ENCODE peak calls at places on chromosomes 5 and 9, in ten cellular contexts. R is heart right ventricle, W is mesendoderm, F is ovary, V is testis, O is HCT116, D is stomach, B is neuronal stem cell, I is A549, X is aorta. P is an unnamed sample. For H3K4me1, the result is how much of the 10 kb centered on the place peaks cover.

GRCh38 chr9:37382161-37382981 is 40.1 kb upstream of the GRHPR start:
- DNase-seq in R (no peak), W (no peak), F (no peak), V (no peak), O (no peak), D (no peak), B (no peak), I (no peak), X (no peak), P (no peak)

GRCh38 chr9:96241391-96241809 is 60.6 kb downstream of the HSD17B3 start:
- DNase-seq in R (no peak), W (no peak), F (no peak), V (no peak), O (peak), D (no peak), B (no peak), I (no peak), X (no peak), P (no peak)

GRCh38 chr5:81753429-81753828 is 2.5 kb upstream of the SSBP2 start:
- DNase-seq in R (no peak), W (no peak), F (no peak), V (no peak), O (no peak), D (no peak), B (no peak), I (no peak), X (no peak), P (no peak)

GRCh38 chr5:149757956-149758355 is 27.8 kb downstream of the PPARGC1B start:
- DNase-seq in R (no peak), W (no peak), F (no peak), V (no peak), O (no peak), D (no peak), B (no peak), I (no peak), X (peak), P (no peak)

GRCh38 chr9:90815183-90815943 is 13.7 kb downstream of the SYK start:
- DNase-seq in R (no peak), W (peak), F (no peak), V (peak), O (no peak), D (peak), B (no peak), I (no peak), X (no peak), P (no peak)

GRCh38 chr5:148734518-148734917 is 80.2 kb upstream of the HTR4 start:
- DNase-seq in R (no peak), W (no peak), F (no peak), V (no peak), O (no peak), D (no peak), B (no peak), I (no peak), X (no peak), P (no peak)

GRCh38 chr5:83099445-83099844 is 22.1 kb downstream of the XRCC4 start:
- DNase-seq in R (no peak), W (no peak), F (no peak), V (peak), O (no peak), D (no peak), B (peak), I (no peak), X (no peak), P (no peak)

GRCh38 chr9:133122935-133123611 is 2.0 kb upstream of the RALGDS start:
- DNase-seq in R (peak), W (peak), F (peak), V (no peak), O (no peak), D (no peak), B (no peak), I (no peak), X (no peak), P (peak)

GRCh38 chr9:131889437-131890244 is 149.8 kb upstream of the RAPGEF1 start:
- DNase-seq in R (peak), W (peak), F (no peak), V (no peak), O (no peak), D (peak), B (no peak), I (no peak), X (no peak), P (peak)

GRCh38 chr5:104345513-104345823 is 782.9 kb upstream of the NUDT12 start:
- DNase-seq in R (no peak), W (peak), F (no peak), V (no peak), O (no peak), D (no peak), B (no peak), I (no peak), X (no peak), P (no peak)

DNA sequence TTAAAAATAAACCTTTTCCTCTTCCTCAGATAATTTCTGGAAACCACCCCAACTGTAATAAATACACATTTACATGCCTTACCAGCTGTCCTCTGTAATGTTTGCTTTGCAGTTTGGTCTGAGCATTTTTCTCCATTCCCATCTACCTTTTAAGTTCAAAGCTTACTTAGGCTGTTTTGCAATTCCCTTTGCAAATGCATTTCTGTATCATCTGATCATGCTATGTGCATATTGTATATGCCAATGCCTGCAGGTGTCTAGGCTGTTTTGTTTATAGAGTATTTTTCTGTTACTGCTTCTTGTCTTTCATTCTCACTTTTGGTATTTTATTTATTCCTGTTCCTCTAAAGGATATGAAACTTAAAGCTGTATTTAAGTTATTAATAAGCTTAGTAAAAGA is 86.3 kb downstream of the SLC44A1 start:
- DNase-seq in R (no peak), W (no peak), F (no peak), V (no peak), O (no peak), D (no peak), B (no peak), I (no peak), X (no peak), P (no peak)
- H3K4me3 ChIP-seq in R (no peak), W (no peak), F (no peak), V (no peak), O (no peak), D (no peak), B (no peak), I (no peak), X (no peak), P (no peak)

GRCh38 chr5:58123501-58123900 is 336.4 kb downstream of the PLK2 start:
- DNase-seq in R (no peak), W (no peak), F (no peak), V (no peak), O (no peak), D (no peak), B (no peak), I (no peak), X (no peak), P (no peak)
- H3K27ac ChIP-seq in R (no peak), W (no peak), F (no peak), V (no peak), O (no peak), D (no peak), B (no peak), I (peak), X (no peak), P (no peak)

GRCh38 chr5:112734597-112734996 is 3.1 kb upstream of the APC start:
- DNase-seq in R (no peak), W (no peak), F (no peak), V (no peak), O (no peak), D (no peak), B (no peak), I (no peak), X (no peak), P (no peak)
- H3K4me1 ChIP-seq in R (under half), W (under half), F (under half), V (under half), O (under half), D (under half), B (under half), I (under half), X (under half), P (under half)

GRCh38 chr5:41526699-41527098 is 16.3 kb upstream of the PLCXD3 start:
- DNase-seq in R (no peak), W (peak), F (no peak), V (no peak), O (no peak), D (no peak), B (no peak), I (no peak), X (no peak), P (no peak)

GRCh38 chr5:41519801-41520200 is 9.4 kb upstream of the PLCXD3 start:
- DNase-seq in R (no peak), W (no peak), F (no peak), V (no peak), O (no peak), D (no peak), B (no peak), I (peak), X (no peak), P (peak)

GRCh38 chr5:41517909-41518308 is 7.5 kb upstream of the PLCXD3 start:
- DNase-seq in R (no peak), W (no peak), F (no peak), V (no peak), O (no peak), D (no peak), B (no peak), I (no peak), X (no peak), P (no peak)

GRCh38 chr5:41524174-41524573 is 13.8 kb upstream of the PLCXD3 start:
- DNase-seq in R (no peak), W (peak), F (no peak), V (no peak), O (no peak), D (no peak), B (no peak), I (peak), X (no peak), P (no peak)

GRCh38 chr5:41522193-41522786 is 11.9 kb upstream of the PLCXD3 start:
- DNase-seq in R (no peak), W (peak), F (no peak), V (no peak), O (no peak), D (no peak), B (no peak), I (no peak), X (no peak), P (no peak)
- H3K4me3 ChIP-seq in R (no peak), W (no peak), F (no peak), V (no peak), O (no peak), D (no peak), B (no peak), I (no peak), X (no peak), P (no peak)

GRCh38 chr9:19876569-19877316 is 87.9 kb upstream of the SLC24A2 start:
- DNase-seq in R (no peak), W (no peak), F (no peak), V (no peak), O (no peak), D (no peak), B (no peak), I (no peak), X (no peak), P (no peak)

GRCh38 chr9:19875291-19875910 is 86.6 kb upstream of the SLC24A2 start:
- DNase-seq in R (no peak), W (no peak), F (no peak), V (no peak), O (no peak), D (no peak), B (no peak), I (no peak), X (no peak), P (no peak)

GRCh38 chr9:19870988-19871387 is 82.2 kb upstream of the SLC24A2 start:
- DNase-seq in R (no peak), W (no peak), F (no peak), V (no peak), O (no peak), D (no peak), B (no peak), I (no peak), X (no peak), P (no peak)
- H3K27ac ChIP-seq in R (no peak), W (no peak), F (no peak), V (no peak), O (no peak), D (no peak), B (no peak), I (no peak), X (no peak), P (no peak)

GRCh38 chr5:139151902-139152301 is 46.3 kb downstream of the SIL1 start:
- DNase-seq in R (no peak), W (no peak), F (no peak), V (no peak), O (no peak), D (no peak), B (no peak), I (no peak), X (no peak), P (no peak)

GRCh38 chr5:139149477-139150199 is 48.5 kb downstream of the SIL1 start:
- DNase-seq in R (no peak), W (peak), F (no peak), V (no peak), O (no peak), D (no peak), B (no peak), I (no peak), X (no peak), P (no peak)

GRCh38 chr5:139148306-139148705 is 49.9 kb downstream of the SIL1 start:
- DNase-seq in R (no peak), W (no peak), F (no peak), V (no peak), O (no peak), D (peak), B (no peak), I (no peak), X (no peak), P (no peak)

GRCh38 chr5:139148986-139149385 is 49.2 kb downstream of the SIL1 start:
- DNase-seq in R (no peak), W (no peak), F (no peak), V (no peak), O (no peak), D (no peak), B (no peak), I (no peak), X (no peak), P (no peak)

GRCh38 chr5:139150359-139150999 is 47.7 kb downstream of the SIL1 start:
- DNase-seq in R (no peak), W (no peak), F (no peak), V (no peak), O (no peak), D (no peak), B (no peak), I (no peak), X (no peak), P (peak)
- H3K4me1 ChIP-seq in R (under half), W (under half), F (under half), V (under half), O (under half), D (under half), B (under half), I (under half), X (under half), P (under half)

GRCh38 chr5:4758550-4758949 is 381.6 kb upstream of the ADAMTS16 start:
- DNase-seq in R (no peak), W (no peak), F (no peak), V (no peak), O (no peak), D (no peak), B (no peak), I (no peak), X (no peak), P (no peak)
- H3K4me3 ChIP-seq in R (no peak), W (no peak), F (no peak), V (no peak), O (no peak), D (no peak), B (no peak), I (no peak), X (no peak), P (no peak)

DNA sequence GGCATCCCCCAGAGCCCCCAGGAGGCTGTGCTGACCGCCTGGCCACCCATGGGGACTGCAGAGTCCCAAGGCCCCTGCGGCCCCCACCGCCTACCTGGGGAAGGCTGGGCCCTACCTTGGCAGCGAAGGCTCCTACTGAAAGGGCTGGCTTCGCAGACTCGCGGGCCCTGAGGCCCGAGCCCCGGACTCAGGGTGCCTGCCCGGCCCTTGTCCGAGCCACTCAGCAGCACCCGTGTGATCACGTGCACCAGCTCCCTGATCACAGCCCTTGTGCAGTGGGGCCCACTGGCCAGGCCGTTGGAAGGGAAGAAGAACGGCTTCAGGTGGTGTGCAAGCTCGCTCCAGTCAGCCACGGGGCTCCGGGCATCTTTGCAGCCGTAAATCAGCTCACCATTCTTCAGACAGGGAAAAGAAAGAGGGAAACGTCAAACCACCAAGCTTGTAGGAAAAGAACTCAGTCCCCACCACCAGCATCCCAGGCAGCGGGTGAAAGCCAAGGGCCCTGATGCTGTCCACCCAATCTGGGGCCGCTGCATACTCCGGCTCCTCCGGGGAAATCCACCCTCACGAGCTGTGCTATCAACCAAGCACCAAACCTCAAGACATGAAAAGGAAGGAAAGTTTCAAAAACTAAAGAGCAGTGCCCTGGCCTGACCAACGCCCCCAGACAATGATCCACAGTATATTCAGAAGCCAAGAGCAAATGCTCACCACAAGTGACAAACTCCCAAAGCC is 31.9 kb downstream of the IPPK start:
- DNase-seq in R (no peak), W (no peak), F (peak), V (no peak), O (no peak), D (peak), B (no peak), I (no peak), X (peak), P (no peak)
- H3K27ac ChIP-seq in R (no peak), W (no peak), F (no peak), V (no peak), O (no peak), D (no peak), B (no peak), I (no peak), X (no peak), P (no peak)

P was measured in right cardiac atrium.